ENCODE peak calls at places on chromosomes 12 and 14, in six cellular contexts. One of them, this sample, is unnamed.

GRCh38 chr12:101969-102878 is 35.7 kb downstream of the IQSEC3 start:
- DNase-seq in trophoblast cell: no peak
- DNase-seq in PC-3: no peak
- DNase-seq in H9: peak; percentile 54
- DNase-seq in neural progenitor cell: peak; percentile 45
- DNase-seq in A549: peak; percentile 30
- DNase-seq in this sample: no peak

GRCh38 chr12:107320929-107321618 is 227.7 kb upstream of the CRY1 start:
- DNase-seq in A549: peak; percentile 71
- DNase-seq in H9: peak; percentile 70
- DNase-seq in PC-3: peak; percentile 39
- DNase-seq in neural progenitor cell: peak; percentile 68
- DNase-seq in trophoblast cell: peak; percentile 10
- DNase-seq in this sample: no peak

GRCh38 chr12:77324763-77325468 is 259.5 kb upstream of the E2F7 start:
- DNase-seq in neural progenitor cell: peak; percentile 94
- DNase-seq in PC-3: peak; percentile 76
- DNase-seq in H9: peak; percentile 85
- DNase-seq in trophoblast cell: peak; percentile 75
- DNase-seq in A549: peak; percentile 68
- DNase-seq in this sample: no peak

GRCh38 chr14:98598576-98598975 is 673.4 kb downstream of the BCL11B start:
- DNase-seq in PC-3: no peak
- DNase-seq in trophoblast cell: no peak
- DNase-seq in H9: no peak
- DNase-seq in neural progenitor cell: no peak
- DNase-seq in A549: no peak
- DNase-seq in this sample: no peak

GRCh38 chr12:52119398-52120254 is 40.1 kb downstream of the SMIM41 start:
- DNase-seq in H9: peak; percentile 96
- DNase-seq in trophoblast cell: peak; percentile 53
- DNase-seq in neural progenitor cell: peak; percentile 93
- DNase-seq in PC-3: peak; percentile 67
- DNase-seq in A549: peak; percentile 62
- DNase-seq in this sample: peak; percentile 93

GRCh38 chr14:59566281-59566680 is 10.3 kb downstream of the CCDC175 start:
- DNase-seq in A549: no peak
- DNase-seq in H9: no peak
- DNase-seq in neural progenitor cell: peak; percentile 20
- DNase-seq in trophoblast cell: no peak
- DNase-seq in PC-3: no peak
- DNase-seq in this sample: no peak

GRCh38 chr14:86646688-86647687 is 1117.0 kb downstream of the FLRT2 start:
- DNase-seq in A549: peak; percentile 17
- DNase-seq in H9: no peak
- DNase-seq in trophoblast cell: peak; percentile 1
- DNase-seq in neural progenitor cell: no peak
- DNase-seq in PC-3: peak; percentile 52
- DNase-seq in this sample: peak; percentile 79

GRCh38 chr14:22630486-22630885 is 13.7 kb downstream of the OR6J1 start:
- DNase-seq in neural progenitor cell: no peak
- DNase-seq in H9: no peak
- DNase-seq in PC-3: no peak
- DNase-seq in trophoblast cell: no peak
- DNase-seq in A549: no peak
- DNase-seq in this sample: no peak

GRCh38 chr12:66929121-66929520 is 250.2 kb upstream of the GRIP1 start:
- DNase-seq in H9: no peak
- DNase-seq in neural progenitor cell: no peak
- DNase-seq in trophoblast cell: no peak
- DNase-seq in A549: no peak
- DNase-seq in PC-3: no peak
- DNase-seq in this sample: no peak

GRCh38 chr12:62799126-62799736 is 135.7 kb downstream of the PPM1H start:
- DNase-seq in A549: peak; percentile 83
- DNase-seq in H9: peak; percentile 84
- DNase-seq in trophoblast cell: peak; percentile 85
- DNase-seq in PC-3: peak; percentile 87
- DNase-seq in neural progenitor cell: peak; percentile 92
- DNase-seq in this sample: peak; percentile 88

GRCh38 chr12:817941-818600 is 65.7 kb downstream of the WNK1 start:
- DNase-seq in H9: no peak
- DNase-seq in A549: no peak
- DNase-seq in neural progenitor cell: no peak
- DNase-seq in PC-3: no peak
- DNase-seq in trophoblast cell: no peak
- DNase-seq in this sample: peak; percentile 57

GRCh38 chr12:42422785-42423184 is 96.8 kb downstream of the PPHLN1 start:
- DNase-seq in PC-3: no peak
- DNase-seq in H9: no peak
- DNase-seq in trophoblast cell: no peak
- DNase-seq in A549: no peak
- DNase-seq in neural progenitor cell: no peak
- DNase-seq in this sample: peak; percentile 44

GRCh38 chr12:50017047-50017446 is 8.2 kb downstream of the RACGAP1 start:
- DNase-seq in neural progenitor cell: no peak
- DNase-seq in A549: no peak
- DNase-seq in trophoblast cell: peak; percentile 44
- DNase-seq in H9: no peak
- DNase-seq in PC-3: no peak
- DNase-seq in this sample: no peak

GRCh38 chr12:115135800-115136211 is 451.8 kb upstream of the TBX3 start:
- DNase-seq in A549: peak; percentile 35
- DNase-seq in neural progenitor cell: no peak
- DNase-seq in PC-3: no peak
- DNase-seq in H9: no peak
- DNase-seq in trophoblast cell: no peak
- DNase-seq in this sample: no peak

GRCh38 chr12:77723308-77723707 is 107.4 kb upstream of the NAV3 start:
- DNase-seq in PC-3: no peak
- DNase-seq in A549: no peak
- DNase-seq in trophoblast cell: no peak
- DNase-seq in neural progenitor cell: no peak
- DNase-seq in H9: no peak
- DNase-seq in this sample: no peak

GRCh38 chr14:79118291-79118690 is 948.1 kb downstream of the NRXN3 start:
- DNase-seq in neural progenitor cell: no peak
- DNase-seq in H9: peak; percentile 28
- DNase-seq in PC-3: no peak
- DNase-seq in A549: no peak
- DNase-seq in trophoblast cell: peak; percentile 58
- DNase-seq in this sample: no peak

GRCh38 chr14:22427771-22428228 is 161.2 kb downstream of the DAD1 start:
- DNase-seq in A549: peak; percentile 14
- DNase-seq in trophoblast cell: peak; percentile 75
- DNase-seq in neural progenitor cell: peak; percentile 17
- DNase-seq in PC-3: no peak
- DNase-seq in H9: no peak
- DNase-seq in this sample: no peak

GRCh38 chr12:22310276-22310675 is 24.2 kb downstream of the ST8SIA1 start:
- DNase-seq in neural progenitor cell: no peak
- DNase-seq in A549: no peak
- DNase-seq in trophoblast cell: no peak
- DNase-seq in PC-3: no peak
- DNase-seq in H9: no peak
- DNase-seq in this sample: no peak

GRCh38 chr12:22306311-22306710 is 28.2 kb downstream of the ST8SIA1 start:
- DNase-seq in A549: no peak
- DNase-seq in neural progenitor cell: no peak
- DNase-seq in trophoblast cell: no peak
- DNase-seq in PC-3: no peak
- DNase-seq in H9: no peak
- DNase-seq in this sample: no peak

GRCh38 chr12:22307811-22308210 is 26.7 kb downstream of the ST8SIA1 start:
- DNase-seq in trophoblast cell: no peak
- DNase-seq in H9: no peak
- DNase-seq in A549: no peak
- DNase-seq in neural progenitor cell: no peak
- DNase-seq in PC-3: no peak
- DNase-seq in this sample: no peak

GRCh38 chr12:22299294-22299912 is 35.1 kb downstream of the ST8SIA1 start:
- DNase-seq in neural progenitor cell: peak; percentile 33
- DNase-seq in trophoblast cell: no peak
- DNase-seq in PC-3: peak; percentile 18
- DNase-seq in A549: peak; percentile 46
- DNase-seq in H9: no peak
- DNase-seq in this sample: peak; percentile 47

GRCh38 chr12:22304341-22304740 is 30.2 kb downstream of the ST8SIA1 start:
- DNase-seq in PC-3: no peak
- DNase-seq in trophoblast cell: no peak
- DNase-seq in H9: no peak
- DNase-seq in neural progenitor cell: no peak
- DNase-seq in A549: no peak
- DNase-seq in this sample: no peak
- H3K4me1 ChIP-seq in PC-3: no peaks in the 10 kb centered on the region
- H3K4me1 ChIP-seq in trophoblast cell: no peaks in the 10 kb centered on the region
- H3K4me1 ChIP-seq in H9: no peaks in the 10 kb centered on the region
- H3K4me1 ChIP-seq in neural progenitor cell: no peaks in the 10 kb centered on the region
- H3K4me1 ChIP-seq in A549: no peaks in the 10 kb centered on the region
- H3K4me1 ChIP-seq in this sample: no peaks in the 10 kb centered on the region

GRCh38 chr14:55038708-55039107 is 11.7 kb downstream of the SOCS4 start:
- DNase-seq in A549: no peak
- DNase-seq in H9: no peak
- DNase-seq in PC-3: peak; percentile 90
- DNase-seq in trophoblast cell: peak; percentile 21
- DNase-seq in neural progenitor cell: no peak
- DNase-seq in this sample: no peak
- H3K4me2 ChIP-seq in A549: no peak overlapping the region
- H3K4me2 ChIP-seq in H9: no peak overlapping the region
- H3K4me2 ChIP-seq in PC-3: peak overlapping the region; percentile 35
- H3K4me2 ChIP-seq in trophoblast cell: no peak overlapping the region
- H3K4me2 ChIP-seq in neural progenitor cell: no peak overlapping the region
- H3K4me2 ChIP-seq in this sample: peak overlapping the region; percentile 49

GRCh38 chr14:65128096-65128495 is 25.8 kb upstream of the MAX start:
- DNase-seq in trophoblast cell: no peak
- DNase-seq in neural progenitor cell: no peak
- DNase-seq in H9: no peak
- DNase-seq in PC-3: no peak
- DNase-seq in A549: no peak
- DNase-seq in this sample: no peak
- H3K4me1 ChIP-seq in trophoblast cell: no peaks in the 10 kb centered on the region
- H3K4me1 ChIP-seq in neural progenitor cell: no peaks in the 10 kb centered on the region
- H3K4me1 ChIP-seq in H9: no peaks in the 10 kb centered on the region
- H3K4me1 ChIP-seq in PC-3: peaks cover 10% of the 10 kb centered on the region
- H3K4me1 ChIP-seq in A549: no peaks in the 10 kb centered on the region
- H3K4me1 ChIP-seq in this sample: no peaks in the 10 kb centered on the region

GRCh38 chr14:100399052-100399849 is 76.1 kb downstream of the SLC25A47 start:
- DNase-seq in trophoblast cell: no peak
- DNase-seq in H9: no peak
- DNase-seq in neural progenitor cell: peak; percentile 41
- DNase-seq in A549: no peak
- DNase-seq in PC-3: no peak
- DNase-seq in this sample: no peak
- H3K4me2 ChIP-seq in trophoblast cell: no peak overlapping the region
- H3K4me2 ChIP-seq in H9: no peak overlapping the region
- H3K4me2 ChIP-seq in neural progenitor cell: peak overlapping the region; percentile 35
- H3K4me2 ChIP-seq in A549: no peak overlapping the region
- H3K4me2 ChIP-seq in PC-3: no peak overlapping the region
- H3K4me2 ChIP-seq in this sample: no peak overlapping the region

DNA sequence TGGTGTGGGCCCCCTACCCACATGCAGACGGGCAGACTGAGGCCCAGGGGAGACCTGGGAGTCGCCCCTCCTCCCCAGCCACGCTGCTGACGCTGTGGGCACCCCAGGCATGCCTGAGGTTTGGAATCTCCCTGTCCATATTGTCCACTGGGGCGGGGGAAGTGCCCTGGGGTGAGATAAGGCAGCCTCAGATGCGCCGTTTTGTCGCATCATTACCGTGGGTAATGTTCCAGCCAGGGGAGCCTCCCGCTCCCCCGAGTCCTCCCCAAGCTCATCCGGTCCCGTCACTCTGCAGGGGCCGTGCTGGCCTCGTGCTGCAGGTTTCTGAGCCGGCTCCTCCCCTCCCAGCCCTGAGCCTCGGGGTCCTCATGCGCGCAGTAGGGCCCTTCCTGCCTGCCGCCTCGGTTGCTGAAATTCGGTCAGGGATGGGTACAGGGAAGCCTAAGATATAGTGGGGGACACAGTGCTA is 11.4 kb downstream of the INF2 start:
- DNase-seq in A549: no peak
- DNase-seq in neural progenitor cell: no peak
- DNase-seq in trophoblast cell: no peak
- DNase-seq in H9: no peak
- DNase-seq in PC-3: no peak
- DNase-seq in this sample: no peak
- H3K4me1 ChIP-seq in A549: peaks cover 46% of the 10 kb centered on the region
- H3K4me1 ChIP-seq in neural progenitor cell: peaks cover 5% of the 10 kb centered on the region
- H3K4me1 ChIP-seq in trophoblast cell: peaks cover 11% of the 10 kb centered on the region
- H3K4me1 ChIP-seq in H9: peaks cover 2% of the 10 kb centered on the region
- H3K4me1 ChIP-seq in PC-3: no peaks in the 10 kb centered on the region
- H3K4me1 ChIP-seq in this sample: no peaks in the 10 kb centered on the region

GRCh38 chr12:104680506-104680905 is 223.8 kb downstream of the CHST11 start:
- DNase-seq in A549: no peak
- DNase-seq in H9: no peak
- DNase-seq in trophoblast cell: no peak
- DNase-seq in PC-3: no peak
- DNase-seq in neural progenitor cell: no peak
- DNase-seq in this sample: no peak

GRCh38 chr12:104677441-104678089 is 220.8 kb downstream of the CHST11 start:
- DNase-seq in A549: no peak
- DNase-seq in H9: no peak
- DNase-seq in trophoblast cell: peak; percentile 95
- DNase-seq in neural progenitor cell: no peak
- DNase-seq in PC-3: peak; percentile 90
- DNase-seq in this sample: no peak

GRCh38 chr12:104682790-104683279 is 226.1 kb downstream of the CHST11 start:
- DNase-seq in PC-3: no peak
- DNase-seq in A549: no peak
- DNase-seq in neural progenitor cell: no peak
- DNase-seq in trophoblast cell: no peak
- DNase-seq in H9: no peak
- DNase-seq in this sample: peak; percentile 43

GRCh38 chr12:104681012-104681690 is 224.4 kb downstream of the CHST11 start:
- DNase-seq in neural progenitor cell: no peak
- DNase-seq in H9: no peak
- DNase-seq in A549: no peak
- DNase-seq in PC-3: no peak
- DNase-seq in trophoblast cell: no peak
- DNase-seq in this sample: no peak

GRCh38 chr12:104680070-104680469 is 223.3 kb downstream of the CHST11 start:
- DNase-seq in trophoblast cell: no peak
- DNase-seq in PC-3: peak; percentile 49
- DNase-seq in A549: peak; percentile 50
- DNase-seq in neural progenitor cell: peak; percentile 23
- DNase-seq in H9: no peak
- DNase-seq in this sample: peak; percentile 75
- H3K4me2 ChIP-seq in trophoblast cell: no peak overlapping the region
- H3K4me2 ChIP-seq in PC-3: no peak overlapping the region
- H3K4me2 ChIP-seq in A549: no peak overlapping the region
- H3K4me2 ChIP-seq in neural progenitor cell: peak overlapping the region; percentile 24
- H3K4me2 ChIP-seq in H9: no peak overlapping the region
- H3K4me2 ChIP-seq in this sample: no peak overlapping the region

This sample was measured in Karpas-422.